ENCODE peak calls at places on chromosomes 5 and 9, in nine cellular contexts. U, Y, Z, Q, C, O, D, T and F are unnamed samples.

GRCh38 chr5:123700624-123701023 is 188.6 kb downstream of the CSNK1G3 start:
- DNase-seq in U (peak; percentile 96), Y (no peak), Z (no peak), Q (peak; percentile 32), C (no peak), O (no peak), D (peak; percentile 22), T (no peak), F (peak; percentile 32)

GRCh38 chr5:141494761-141495455 is 6.0 kb downstream of the PCDHGC5 start:
- DNase-seq in U (peak; percentile 48), Y (no peak), Z (no peak), Q (no peak), C (no peak), O (no peak), D (no peak), T (no peak), F (no peak)

GRCh38 chr9:127761061-127761460 is 17.4 kb downstream of the SH2D3C start:
- DNase-seq in U (no peak), Y (no peak), Z (no peak), Q (no peak), C (no peak), O (no peak), D (no peak), T (no peak), F (no peak)

GRCh38 chr5:60370508-60370907 is 329.5 kb downstream of the DEPDC1B start:
- DNase-seq in U (no peak), Y (no peak), Z (no peak), Q (no peak), C (no peak), O (no peak), D (no peak), T (no peak), F (no peak)

GRCh38 chr9:70260007-70260443 is 1.2 kb downstream of the SMC5 start:
- DNase-seq in U (no peak), Y (no peak), Z (no peak), Q (no peak), C (no peak), O (peak; percentile 77), D (peak; percentile 23), T (no peak), F (no peak)

GRCh38 chr5:45521067-45521466 is 175.1 kb downstream of the HCN1 start:
- DNase-seq in U (peak; percentile 1), Y (no peak), Z (no peak), Q (peak; percentile 62), C (no peak), O (no peak), D (no peak), T (peak; percentile 21), F (peak; percentile 4)

GRCh38 chr5:417301-417700 is 25.7 kb upstream of the EXOC3 start:
- DNase-seq in U (no peak), Y (no peak), Z (no peak), Q (no peak), C (peak; percentile 24), O (no peak), D (no peak), T (no peak), F (no peak)

GRCh38 chr5:102421647-102422046 is 77.2 kb downstream of the SLCO6A1 start:
- DNase-seq in U (no peak), Y (no peak), Z (no peak), Q (peak; percentile 3), C (no peak), O (no peak), D (no peak), T (no peak), F (no peak)

GRCh38 chr9:136416914-136417313 is 6.5 kb downstream of the PMPCA start:
- DNase-seq in U (no peak), Y (no peak), Z (no peak), Q (no peak), C (no peak), O (no peak), D (no peak), T (no peak), F (no peak)

GRCh38 chr9:136416427-136416826 is 6.0 kb downstream of the PMPCA start:
- DNase-seq in U (peak; percentile 41), Y (no peak), Z (no peak), Q (no peak), C (no peak), O (no peak), D (no peak), T (no peak), F (no peak)

GRCh38 chr9:136418182-136419091 is 8.0 kb downstream of the PMPCA start:
- DNase-seq in U (no peak), Y (no peak), Z (no peak), Q (no peak), C (no peak), O (no peak), D (no peak), T (no peak), F (no peak)

GRCh38 chr9:136421791-136422190 is 11.3 kb downstream of the PMPCA start:
- DNase-seq in U (no peak), Y (no peak), Z (no peak), Q (no peak), C (no peak), O (no peak), D (no peak), T (no peak), F (no peak)

DNA sequence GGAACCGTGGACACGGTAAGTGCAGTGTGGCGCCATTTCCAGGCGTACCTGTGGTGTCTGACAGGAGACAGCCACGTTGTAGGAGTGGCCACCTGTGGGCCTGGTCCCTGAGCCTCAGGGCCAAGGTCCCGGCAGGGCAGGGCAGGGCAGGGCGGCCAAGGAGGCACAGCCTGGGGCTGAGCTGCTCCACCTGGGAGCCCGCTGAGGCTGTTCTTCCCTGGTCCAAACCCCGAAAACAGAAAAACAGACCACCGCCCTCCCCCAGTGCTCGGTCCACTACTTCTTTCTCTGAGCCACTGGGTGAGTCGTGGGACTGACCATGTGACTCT is 8.6 kb downstream of the PMPCA start:
- DNase-seq in U (no peak), Y (no peak), Z (no peak), Q (no peak), C (no peak), O (no peak), D (no peak), T (no peak), F (no peak)
- TF ChIP-seq POLR2A in U (no peak), Y (no peak), Z (no peak), Q (no peak), C (no peak), O (no peak), D (no peak), T (no peak), F (no peak)

GRCh38 chr9:99591770-99592169 is 229.9 kb upstream of the NR4A3 start:
- DNase-seq in U (no peak), Y (no peak), Z (no peak), Q (no peak), C (no peak), O (no peak), D (no peak), T (no peak), F (no peak)

GRCh38 chr9:99594056-99594780 is 227.5 kb upstream of the NR4A3 start:
- DNase-seq in U (no peak), Y (no peak), Z (no peak), Q (no peak), C (no peak), O (no peak), D (no peak), T (no peak), F (no peak)

GRCh38 chr9:99593621-99594020 is 228.1 kb upstream of the NR4A3 start:
- DNase-seq in U (no peak), Y (no peak), Z (no peak), Q (no peak), C (no peak), O (no peak), D (no peak), T (no peak), F (no peak)

GRCh38 chr9:99592834-99593584 is 228.7 kb upstream of the NR4A3 start:
- DNase-seq in U (no peak), Y (no peak), Z (no peak), Q (no peak), C (no peak), O (no peak), D (no peak), T (no peak), F (no peak)

DNA sequence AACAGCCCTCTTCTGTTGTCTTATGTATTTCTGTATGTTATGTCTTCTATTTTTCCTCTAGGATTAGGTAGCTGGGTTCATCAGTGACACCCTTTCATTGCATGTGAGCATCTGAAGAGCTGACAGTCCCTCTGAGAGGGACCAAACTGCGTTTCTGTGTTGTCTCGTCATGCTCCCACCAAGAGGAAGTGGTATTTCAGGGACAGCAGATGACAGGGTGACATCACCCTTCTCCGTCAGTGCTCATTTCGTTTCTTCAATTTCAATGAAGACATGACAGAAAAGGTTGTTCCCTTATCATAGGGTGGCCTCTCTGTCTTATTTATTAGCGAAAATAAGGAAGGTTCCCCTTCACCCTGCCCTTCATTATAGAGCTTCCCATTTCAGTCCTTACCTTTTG is 225.9 kb upstream of the NR4A3 start:
- DNase-seq in U (no peak), Y (no peak), Z (no peak), Q (no peak), C (no peak), O (no peak), D (no peak), T (no peak), F (no peak)
- TF ChIP-seq POLR2A in U (no peak), Y (no peak), Z (no peak), Q (no peak), C (no peak), O (no peak), D (no peak), T (no peak), F (no peak)

GRCh38 chr5:172285226-172286143 is 1.9 kb upstream of the UBTD2 start:
- DNase-seq in U (no peak), Y (no peak), Z (no peak), Q (no peak), C (no peak), O (no peak), D (no peak), T (no peak), F (no peak)

GRCh38 chr5:172283020-172283861 is at the start of gene UBTD2:
- DNase-seq in U (peak; percentile 70), Y (peak; percentile 82), Z (peak; percentile 75), Q (no peak), C (peak; percentile 90), O (peak; percentile 96), D (peak; percentile 80), T (peak; percentile 73), F (peak; percentile 62)

GRCh38 chr5:172282277-172283019 is 1.1 kb downstream of the UBTD2 start:
- DNase-seq in U (peak; percentile 33), Y (no peak), Z (no peak), Q (no peak), C (no peak), O (no peak), D (no peak), T (no peak), F (peak; percentile 45)

GRCh38 chr5:172283862-172284274 is 304 bp upstream of the UBTD2 start:
- DNase-seq in U (peak; percentile 74), Y (peak; percentile 91), Z (peak; percentile 68), Q (no peak), C (peak; percentile 86), O (peak; percentile 96), D (peak; percentile 86), T (peak; percentile 67), F (peak; percentile 79)

GRCh38 chr5:172284275-172284971 is 859 bp upstream of the UBTD2 start:
- DNase-seq in U (no peak), Y (peak; percentile 23), Z (peak; percentile 63), Q (no peak), C (peak; percentile 82), O (peak; percentile 88), D (no peak), T (peak; percentile 23), F (peak; percentile 40)
- TF ChIP-seq POLR2A in U (no peak), Y (no peak), Z (no peak), Q (peak; percentile 3), C (no peak), O (no peak), D (no peak), T (no peak), F (no peak)

GRCh38 chr9:79709945-79710674 is 138.3 kb downstream of the TLE4 start:
- DNase-seq in U (no peak), Y (no peak), Z (no peak), Q (no peak), C (no peak), O (no peak), D (no peak), T (no peak), F (no peak)
- TF ChIP-seq POLR2A in U (no peak), Y (no peak), Z (no peak), Q (no peak), C (no peak), O (no peak), D (no peak), T (no peak), F (no peak)